ENCODE peak calls at places on chromosomes 2 and 18, in four cellular contexts. B, L, S and W are unnamed samples.

GRCh38 chr2:7567646-7568045 is 650.4 kb downstream of the RNF144A start:
- DNase-seq in B (no peak), S (no peak), L (no peak), W (no peak)

GRCh38 chr18:75213610-75214009 is 3.0 kb downstream of the TSHZ1 start:
- DNase-seq in S (no peak), B (peak; percentile 67), L (no peak), W (no peak)

GRCh38 chr2:85794491-85795121 is 40.8 kb downstream of the ATOH8 start:
- DNase-seq in B (no peak), S (no peak), L (no peak), W (no peak)

GRCh38 chr2:230700447-230700846 is 12.2 kb upstream of the CAB39 start:
- DNase-seq in S (no peak), L (no peak), B (peak; percentile 51), W (no peak)

GRCh38 chr2:234827096-234827860 is 124.5 kb upstream of the SH3BP4 start:
- DNase-seq in L (no peak), S (no peak), B (peak; percentile 44), W (no peak)

GRCh38 chr2:113780472-113780871 is 24.0 kb upstream of the SLC35F5 start:
- DNase-seq in S (no peak), B (no peak), L (no peak), W (no peak)

GRCh38 chr18:74128114-74128513 is 19.5 kb downstream of the FBXO15 start:
- DNase-seq in L (no peak), S (no peak), B (no peak), W (no peak)

GRCh38 chr2:113136828-113137775 is 9.7 kb downstream of the IL1RN start:
- DNase-seq in B (peak; percentile 64), L (no peak), S (peak; percentile 8), W (no peak)

GRCh38 chr18:8943900-8944870 is 158.3 kb upstream of the NDUFV2 start:
- DNase-seq in L (no peak), B (peak; percentile 76), S (peak; percentile 63), W (no peak)

GRCh38 chr2:238714038-238714528 is 133.8 kb upstream of the TWIST2 start:
- DNase-seq in B (peak; percentile 66), L (no peak), S (no peak), W (no peak)

GRCh38 chr2:70499253-70499652 is 54.4 kb downstream of the TGFA start:
- DNase-seq in B (no peak), L (no peak), S (no peak), W (no peak)

GRCh38 chr2:219010162-219010756 is 17.0 kb upstream of the CRYBA2 start:
- DNase-seq in S (no peak), B (no peak), L (no peak), W (no peak)

DNA sequence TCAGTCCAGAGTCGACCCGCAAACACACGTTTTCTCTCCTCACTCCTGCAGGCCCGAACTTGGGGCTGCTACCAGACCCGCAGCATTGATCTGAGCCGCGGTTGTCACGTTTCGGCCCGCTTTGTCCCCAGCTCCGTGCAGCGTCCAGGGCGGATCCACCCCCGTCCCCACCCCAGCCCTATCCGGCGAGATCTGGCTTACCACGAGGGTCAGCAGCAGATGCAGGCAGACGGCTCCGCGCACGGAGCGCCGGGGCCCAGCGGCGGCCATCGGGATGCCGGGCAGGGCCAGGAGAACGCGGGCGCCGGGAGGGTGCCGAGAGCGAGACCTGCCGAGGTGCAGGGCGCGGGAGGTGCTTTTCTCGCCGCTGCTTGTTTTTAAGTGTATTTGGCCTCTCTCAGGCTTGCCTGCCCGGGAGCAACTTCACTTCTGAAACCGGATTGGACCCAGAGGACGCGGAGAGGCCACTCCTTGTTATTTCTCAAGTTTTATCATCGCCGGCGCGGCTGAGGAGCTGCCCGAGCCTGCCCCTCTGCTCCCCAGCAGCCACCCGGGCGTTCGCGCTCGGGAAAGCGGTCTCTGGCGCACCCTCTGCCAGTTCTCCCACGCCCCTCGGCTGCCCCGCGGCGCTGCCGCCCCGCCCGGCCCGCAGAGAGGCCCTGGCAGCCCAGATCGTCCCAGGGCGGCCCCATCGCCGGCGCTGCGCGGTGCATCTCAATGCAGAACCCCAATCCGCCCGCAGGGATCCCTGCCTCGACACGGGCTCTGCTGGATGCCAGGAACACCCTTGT is at the start of gene DSC3:
- DNase-seq in S (no peak), L (no peak), B (no peak), W (no peak)
- H3K4me3 ChIP-seq in S (no peak within 1 kb of the TSS), L (no peak within 1 kb of the TSS), B (no peak within 1 kb of the TSS), W (peak within 1 kb of the TSS; percentile 72)

DNA sequence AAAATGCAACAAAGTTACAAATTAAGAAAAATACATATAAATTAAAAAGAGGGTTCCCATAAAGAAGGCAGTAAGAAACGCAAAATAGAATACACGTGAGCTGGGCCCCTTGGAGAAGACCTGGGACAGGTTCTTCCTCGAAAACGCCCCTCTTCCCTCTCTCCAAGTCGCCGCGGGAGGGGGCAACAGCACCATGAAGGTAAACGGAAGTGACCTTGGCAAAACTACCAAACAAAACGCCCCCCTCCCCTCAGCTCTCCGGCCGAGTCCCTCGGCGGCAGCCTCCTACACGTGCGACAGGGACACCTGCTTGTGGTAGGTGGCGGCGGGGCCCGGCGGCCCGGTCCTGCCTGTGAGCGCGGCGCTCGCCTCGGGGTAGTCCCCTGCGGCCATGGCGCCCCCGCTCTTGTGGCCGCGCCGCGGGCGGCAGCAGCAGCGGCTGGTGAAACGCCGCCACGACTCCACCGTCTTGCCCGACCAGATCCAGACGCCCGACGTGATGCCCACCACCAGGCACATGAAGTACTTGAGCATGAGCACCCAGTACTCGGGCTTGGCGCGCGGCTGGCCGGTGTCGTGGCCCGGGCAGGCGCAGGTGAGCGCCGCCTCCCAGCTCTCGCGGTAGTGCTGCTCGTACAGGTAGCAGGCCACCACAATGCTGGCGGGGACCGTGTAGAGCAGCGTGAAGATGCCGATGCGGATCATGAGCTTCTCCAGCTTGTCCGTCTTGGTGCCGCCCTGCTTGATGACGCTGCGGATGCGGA is 2.8 kb downstream of the FZD5 start:
- DNase-seq in L (no peak), B (no peak), S (no peak), W (no peak)
- H3K4me3 ChIP-seq in L (no peak overlapping the region), B (no peak overlapping the region), S (no peak overlapping the region), W (no peak overlapping the region)

GRCh38 chr2:74553892-74554820 is at the start of the genes DOK1 and LOXL3:
- DNase-seq in B (peak; percentile 88), L (peak; percentile 59), S (peak; percentile 83), W (peak; percentile 22)
- H3K4me3 ChIP-seq in B (peak within 1 kb of the TSS; percentile 91), L (peak within 1 kb of the TSS; percentile 75), S (peak within 1 kb of the TSS; percentile 97), W (peak within 1 kb of the TSS; percentile 45)

GRCh38 chr18:959854-960253 is 55.2 kb downstream of the ADCYAP1 start:
- DNase-seq in B (peak; percentile 73), L (no peak), S (no peak), W (no peak)

GRCh38 chr18:957829-958228 is 53.2 kb downstream of the ADCYAP1 start:
- DNase-seq in S (no peak), L (no peak), B (no peak), W (no peak)

GRCh38 chr18:963276-963675 is 58.6 kb downstream of the ADCYAP1 start:
- DNase-seq in L (no peak), B (no peak), S (no peak), W (no peak)

GRCh38 chr18:966095-967036 is 61.7 kb downstream of the ADCYAP1 start:
- DNase-seq in S (no peak), B (no peak), L (no peak), W (no peak)

DNA sequence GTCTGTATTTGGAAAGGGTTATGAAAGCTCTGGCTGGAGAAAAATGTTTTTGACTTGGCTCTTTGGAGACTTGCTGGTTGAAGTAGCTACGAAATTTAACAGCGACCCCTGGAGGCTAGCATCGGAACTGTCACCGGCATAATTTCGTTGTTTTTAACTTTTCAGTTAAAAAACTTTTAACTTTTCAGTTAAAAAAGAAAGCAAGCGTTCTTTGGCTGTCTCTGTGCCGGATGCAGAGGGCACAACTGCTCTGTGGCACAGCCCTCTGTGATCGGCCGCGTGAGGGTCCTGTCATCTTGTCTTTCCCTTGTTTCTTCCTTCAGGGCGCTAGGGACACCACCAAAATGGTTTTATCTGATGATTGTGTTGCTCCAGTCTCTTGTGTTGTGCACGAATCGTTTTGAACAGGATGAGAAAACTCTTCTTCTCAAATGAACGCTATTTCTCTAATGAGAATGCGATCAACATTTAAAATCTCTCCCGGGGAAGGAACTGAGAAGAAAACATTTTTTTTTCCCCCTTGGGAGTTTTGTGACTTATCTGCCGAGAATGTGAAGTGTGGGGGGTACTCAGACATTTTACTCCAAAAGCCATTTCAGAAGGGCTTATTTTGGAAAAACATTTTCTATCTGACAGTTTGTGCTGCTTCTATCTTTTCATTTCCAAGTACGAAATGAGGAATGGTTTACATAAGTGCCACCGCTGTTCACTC is 57.1 kb downstream of the ADCYAP1 start:
- DNase-seq in S (peak; percentile 7), L (no peak), B (peak; percentile 80), W (no peak)
- H3K4me3 ChIP-seq in S (peak overlapping the region; percentile 55), L (peak overlapping the region; percentile 34), B (peak overlapping the region; percentile 68), W (peak overlapping the region; percentile 13)

DNA sequence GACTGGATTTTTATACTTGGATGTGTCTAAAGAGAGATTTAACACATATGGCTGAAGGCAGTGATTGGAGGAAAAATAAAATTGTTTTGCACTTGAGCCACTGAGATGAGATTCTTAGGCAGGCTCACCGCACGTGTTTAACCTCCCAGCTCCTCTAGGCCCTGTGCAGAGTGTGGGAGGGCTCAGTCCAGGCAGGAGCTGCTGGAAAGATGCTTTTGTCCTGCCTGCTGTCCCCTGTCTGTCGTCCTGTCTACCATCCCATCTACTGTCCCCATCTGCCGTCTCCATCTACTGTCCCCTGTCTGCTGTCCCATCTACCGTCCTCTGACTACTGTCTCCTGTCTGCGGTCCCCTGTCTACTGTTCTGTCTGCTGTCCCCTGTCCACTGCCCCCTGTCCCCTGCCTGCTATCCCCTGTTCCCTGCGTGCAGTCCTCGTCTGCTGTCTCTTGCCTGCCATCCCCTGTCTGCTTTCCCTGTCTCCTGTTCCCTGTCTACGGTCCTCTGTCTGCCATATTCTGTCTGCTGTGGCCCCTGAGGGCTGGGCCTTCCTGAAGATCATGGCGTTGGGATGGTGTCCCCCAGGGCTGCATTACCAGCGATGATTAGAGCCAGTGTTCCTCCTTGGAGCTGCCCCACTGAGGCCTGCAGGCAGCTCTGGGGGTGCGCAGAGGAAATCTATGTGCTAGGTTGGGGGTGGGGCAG is 43.7 kb upstream of the HS6ST1 start:
- DNase-seq in S (no peak), L (no peak), B (no peak), W (no peak)
- H3K4me3 ChIP-seq in S (no peak overlapping the region), L (no peak overlapping the region), B (no peak overlapping the region), W (no peak overlapping the region)

DNA sequence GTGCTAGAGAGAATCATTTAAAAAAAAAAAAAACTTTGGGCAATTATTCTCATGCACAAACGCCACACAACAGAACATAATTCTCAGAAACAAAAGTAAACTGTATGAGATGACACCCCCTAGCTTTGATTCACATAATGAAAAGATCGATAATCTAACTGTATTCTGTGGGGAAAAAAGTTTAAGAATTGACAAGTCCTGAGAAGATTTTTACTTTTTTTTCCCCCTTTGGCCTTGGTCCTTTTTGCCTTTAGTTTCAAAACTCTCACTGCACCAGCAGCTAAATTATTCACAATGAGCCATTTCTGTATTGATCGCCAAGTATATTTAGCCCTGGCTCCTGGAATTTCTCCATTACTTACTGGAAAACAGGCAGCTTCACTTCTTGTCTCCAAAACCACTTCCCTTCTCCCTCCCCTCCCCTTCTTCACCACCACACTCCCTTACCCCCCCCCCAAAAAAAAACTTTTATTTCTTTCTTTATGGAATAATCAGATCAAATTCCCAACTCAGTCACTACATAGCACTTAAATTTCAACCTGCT is 2.0 kb downstream of the IKZF2 start:
- DNase-seq in L (no peak), S (no peak), B (peak; percentile 40), W (no peak)
- H3K4me3 ChIP-seq in L (peak overlapping the region; percentile 71), S (peak overlapping the region; percentile 80), B (peak overlapping the region; percentile 82), W (peak overlapping the region; percentile 38)